ENCODE peak calls at places on chromosome 2, in eight cellular contexts. One of them, this sample, is unnamed.
A peak's percentile ranks its signal among the peaks of the same experiment; 100 is the strongest.

GRCh38 chr2:215531284-215531683 is 95.4 kb upstream of the FN1 start:
- DNase-seq in COR-L47: no peak
- DNase-seq in activated gamma-delta T cell: no peak
- DNase-seq in AG09319: no peak
- DNase-seq in chondrocyte: no peak
- DNase-seq in Caki2: no peak
- DNase-seq in neural crest cell: no peak
- DNase-seq in CD8-positive, alpha-beta T cell: no peak
- DNase-seq in this sample: no peak

GRCh38 chr2:225756198-225756597 is 356.7 kb downstream of the NYAP2 start:
- DNase-seq in COR-L47: no peak
- DNase-seq in neural crest cell: no peak
- DNase-seq in CD8-positive, alpha-beta T cell: no peak
- DNase-seq in activated gamma-delta T cell: no peak
- DNase-seq in chondrocyte: no peak
- DNase-seq in AG09319: no peak
- DNase-seq in Caki2: no peak
- DNase-seq in this sample: no peak

GRCh38 chr2:119158563-119159347 is at the start of gene C1QL2:
- DNase-seq in CD8-positive, alpha-beta T cell: no peak
- DNase-seq in AG09319: no peak
- DNase-seq in chondrocyte: no peak
- DNase-seq in activated gamma-delta T cell: no peak
- DNase-seq in COR-L47: peak; percentile 22
- DNase-seq in Caki2: no peak
- DNase-seq in neural crest cell: peak; percentile 18
- DNase-seq in this sample: no peak

GRCh38 chr2:226074391-226074790 is 674.9 kb downstream of the NYAP2 start:
- DNase-seq in neural crest cell: no peak
- DNase-seq in activated gamma-delta T cell: no peak
- DNase-seq in COR-L47: no peak
- DNase-seq in chondrocyte: no peak
- DNase-seq in CD8-positive, alpha-beta T cell: no peak
- DNase-seq in Caki2: no peak
- DNase-seq in AG09319: no peak
- DNase-seq in this sample: no peak

GRCh38 chr2:233470839-233471238 is 95.7 kb downstream of the USP40 start:
- DNase-seq in neural crest cell: no peak
- DNase-seq in activated gamma-delta T cell: no peak
- DNase-seq in CD8-positive, alpha-beta T cell: no peak
- DNase-seq in chondrocyte: no peak
- DNase-seq in COR-L47: no peak
- DNase-seq in AG09319: no peak
- DNase-seq in Caki2: no peak
- DNase-seq in this sample: no peak

GRCh38 chr2:179049546-179050311 is at the start of gene CCDC141:
- DNase-seq in Caki2: no peak
- DNase-seq in CD8-positive, alpha-beta T cell: no peak
- DNase-seq in COR-L47: no peak
- DNase-seq in neural crest cell: no peak
- DNase-seq in activated gamma-delta T cell: no peak
- DNase-seq in chondrocyte: no peak
- DNase-seq in AG09319: no peak
- DNase-seq in this sample: no peak

GRCh38 chr2:96809951-96810782 is 5.9 kb upstream of the CNNM3 start:
- DNase-seq in Caki2: no peak
- DNase-seq in AG09319: no peak
- DNase-seq in neural crest cell: no peak
- DNase-seq in COR-L47: no peak
- DNase-seq in chondrocyte: no peak
- DNase-seq in CD8-positive, alpha-beta T cell: no peak
- DNase-seq in activated gamma-delta T cell: no peak
- DNase-seq in this sample: no peak

GRCh38 chr2:160392201-160392600 is 101.4 kb downstream of the RBMS1 start:
- DNase-seq in AG09319: no peak
- DNase-seq in activated gamma-delta T cell: no peak
- DNase-seq in neural crest cell: no peak
- DNase-seq in COR-L47: no peak
- DNase-seq in chondrocyte: no peak
- DNase-seq in Caki2: peak; percentile 43
- DNase-seq in CD8-positive, alpha-beta T cell: no peak
- DNase-seq in this sample: no peak

GRCh38 chr2:120673205-120673550 is 62.5 kb upstream of the GLI2 start:
- DNase-seq in chondrocyte: no peak
- DNase-seq in activated gamma-delta T cell: no peak
- DNase-seq in CD8-positive, alpha-beta T cell: no peak
- DNase-seq in neural crest cell: no peak
- DNase-seq in COR-L47: no peak
- DNase-seq in Caki2: no peak
- DNase-seq in AG09319: no peak
- DNase-seq in this sample: no peak

GRCh38 chr2:241833938-241834852 is 24.5 kb downstream of the PDCD1 start:
- DNase-seq in AG09319: no peak
- DNase-seq in neural crest cell: no peak
- DNase-seq in activated gamma-delta T cell: no peak
- DNase-seq in CD8-positive, alpha-beta T cell: no peak
- DNase-seq in chondrocyte: no peak
- DNase-seq in COR-L47: no peak
- DNase-seq in Caki2: no peak
- DNase-seq in this sample: no peak

GRCh38 chr2:20624156-20624883 is 26.6 kb downstream of the HS1BP3 start:
- DNase-seq in chondrocyte: peak; percentile 86
- DNase-seq in activated gamma-delta T cell: no peak
- DNase-seq in Caki2: no peak
- DNase-seq in neural crest cell: no peak
- DNase-seq in COR-L47: no peak
- DNase-seq in CD8-positive, alpha-beta T cell: no peak
- DNase-seq in AG09319: no peak
- DNase-seq in this sample: no peak

GRCh38 chr2:135960598-135961551 is 24.6 kb downstream of the DARS1 start:
- DNase-seq in CD8-positive, alpha-beta T cell: no peak
- DNase-seq in AG09319: no peak
- DNase-seq in neural crest cell: no peak
- DNase-seq in chondrocyte: no peak
- DNase-seq in COR-L47: peak; percentile 81
- DNase-seq in activated gamma-delta T cell: no peak
- DNase-seq in Caki2: no peak
- DNase-seq in this sample: no peak

GRCh38 chr2:217993817-217994459 is 8.9 kb downstream of the TNS1 start:
- DNase-seq in AG09319: no peak
- DNase-seq in COR-L47: peak; percentile 22
- DNase-seq in neural crest cell: peak; percentile 73
- DNase-seq in CD8-positive, alpha-beta T cell: peak; percentile 32
- DNase-seq in activated gamma-delta T cell: no peak
- DNase-seq in chondrocyte: no peak
- DNase-seq in Caki2: no peak
- DNase-seq in this sample: no peak